ENCODE peak calls at places on chromosomes 2 and 18, in eight cellular contexts. V is PC-3; R is GM06990; E is esophagus squamous epithelium; K is osteocyte; Y is CD4-positive, alpha-beta T cell; B is pancreas; L is sigmoid colon. A is an unnamed sample.

GRCh38 chr18:46439037-46439436 is 218.0 kb downstream of the LOXHD1 start:
- DNase-seq in B (no peak), Y (no peak), L (no peak), E (no peak), V (no peak), K (peak), R (no peak), A (no peak)

GRCh38 chr2:225486226-225486625 is 86.7 kb downstream of the NYAP2 start:
- DNase-seq in E (no peak), V (no peak), L (no peak), B (no peak), Y (no peak), R (no peak), K (no peak), A (no peak)

GRCh38 chr2:10141736-10142639 is 19.4 kb downstream of the RRM2 start:
- DNase-seq in R (no peak), B (peak), L (peak), E (no peak), K (no peak), V (peak), Y (no peak), A (no peak)

GRCh38 chr18:13180614-13181375 is 37.8 kb upstream of the LDLRAD4 start:
- DNase-seq in B (no peak), R (no peak), E (no peak), L (no peak), K (no peak), Y (no peak), V (no peak), A (no peak)

GRCh38 chr2:145874466-145874865 is 1354.5 kb upstream of the ZEB2 start:
- DNase-seq in K (no peak), E (no peak), Y (no peak), V (peak), B (no peak), L (no peak), R (no peak), A (no peak)

GRCh38 chr2:230922951-230923717 is 1.9 kb downstream of the GPR55 start:
- DNase-seq in B (no peak), R (peak), Y (no peak), E (no peak), L (peak), K (no peak), V (no peak), A (no peak)

GRCh38 chr2:235301202-235302076 is 192.4 kb upstream of the AGAP1 start:
- DNase-seq in E (no peak), L (no peak), B (no peak), K (peak), R (no peak), V (no peak), Y (no peak), A (no peak)

GRCh38 chr2:219286436-219287115 is 7.4 kb downstream of the DNAJB2 start:
- DNase-seq in B (no peak), V (no peak), Y (no peak), R (no peak), L (peak), K (no peak), E (no peak), A (no peak)

GRCh38 chr2:228507870-228508269 is 326.4 kb upstream of the SPHKAP start:
- DNase-seq in L (no peak), R (no peak), B (no peak), K (no peak), E (no peak), V (no peak), Y (no peak), A (no peak)

GRCh38 chr2:66872926-66873714 is 438.2 kb downstream of the MEIS1 start:
- DNase-seq in R (no peak), Y (no peak), E (no peak), V (no peak), L (no peak), K (no peak), B (no peak), A (no peak)

GRCh38 chr18:67652296-67652695 is 135.8 kb upstream of the DSEL start:
- DNase-seq in B (no peak), L (no peak), K (no peak), R (no peak), E (no peak), V (no peak), Y (no peak), A (no peak)

GRCh38 chr2:168348076-168348475 is 100.7 kb upstream of the STK39 start:
- DNase-seq in L (no peak), K (no peak), R (no peak), V (peak), Y (no peak), B (no peak), E (no peak), A (no peak)

GRCh38 chr2:84878459-84878858 is 2.4 kb downstream of the TRABD2A start:
- DNase-seq in K (peak), B (no peak), Y (no peak), E (no peak), L (peak), V (no peak), R (no peak), A (no peak)

GRCh38 chr18:35500113-35500512 is 2.4 kb upstream of the INO80C start:
- DNase-seq in B (no peak), L (no peak), E (no peak), Y (no peak), R (no peak), V (no peak), K (no peak), A (no peak)

GRCh38 chr2:201807452-201807980 is 1.2 kb downstream of the CDK15 start:
- DNase-seq in V (no peak), Y (no peak), L (peak), B (peak), E (no peak), R (no peak), K (no peak), A (no peak)

GRCh38 chr2:175892046-175892445 is 110.0 kb downstream of the LNPK start:
- DNase-seq in Y (no peak), V (no peak), L (no peak), E (no peak), K (no peak), R (no peak), B (no peak), A (no peak)

GRCh38 chr2:157727693-157728092 is 99.0 kb upstream of the ACVR1C start:
- DNase-seq in Y (no peak), K (no peak), R (no peak), B (no peak), V (peak), L (no peak), E (no peak), A (no peak)

GRCh38 chr2:120108049-120108448 is 95.2 kb downstream of the EPB41L5 start:
- DNase-seq in Y (no peak), L (no peak), V (peak), K (no peak), B (peak), E (no peak), R (no peak), A (no peak)

GRCh38 chr2:164737612-164738081 is 104.0 kb downstream of the COBLL1 start:
- DNase-seq in E (no peak), L (peak), K (no peak), Y (no peak), V (peak), B (peak), R (peak), A (no peak)

GRCh38 chr2:183665976-183666375 is 541.7 kb downstream of the NUP35 start:
- DNase-seq in L (no peak), K (no peak), E (no peak), V (peak), R (no peak), B (no peak), Y (no peak), A (no peak)

GRCh38 chr18:79353238-79353637 is 42.5 kb upstream of the NFATC1 start:
- DNase-seq in V (peak), R (no peak), K (no peak), E (no peak), L (no peak), Y (no peak), B (no peak), A (no peak)

GRCh38 chr18:79203017-79203605 is 133.9 kb downstream of the ATP9B start:
- DNase-seq in E (no peak), Y (no peak), R (no peak), K (no peak), B (no peak), V (peak), L (no peak), A (no peak)

GRCh38 chr2:64313311-64313710 is 140.7 kb upstream of the LGALSL start:
- DNase-seq in K (no peak), Y (no peak), V (no peak), B (no peak), E (no peak), R (no peak), L (no peak), A (no peak)

GRCh38 chr2:10332402-10333246 is 29.9 kb downstream of the HPCAL1 start:
- DNase-seq in V (no peak), K (no peak), E (no peak), L (no peak), B (no peak), Y (no peak), R (no peak), A (no peak)

GRCh38 chr18:11320981-11321380 is 171.6 kb upstream of the PIEZO2 start:
- DNase-seq in R (no peak), L (no peak), K (no peak), B (no peak), V (peak), E (no peak), Y (no peak), A (no peak)

GRCh38 chr2:60794271-60794863 is 38.3 kb downstream of the PAPOLG start:
- DNase-seq in B (no peak), K (no peak), E (no peak), Y (no peak), V (peak), L (no peak), R (no peak), A (no peak)

GRCh38 chr2:101806123-101806522 is 108.6 kb downstream of the MAP4K4 start:
- DNase-seq in E (no peak), B (no peak), Y (no peak), L (no peak), K (no peak), V (peak), R (no peak), A (no peak)

GRCh38 chr2:84223191-84223590 is 235.9 kb downstream of the SUCLG1 start:
- DNase-seq in E (no peak), R (no peak), K (no peak), L (no peak), Y (no peak), V (peak), B (no peak), A (no peak)

GRCh38 chr18:45715212-45715780 is 8.7 kb upstream of the SLC14A1 start:
- DNase-seq in V (no peak), B (no peak), Y (no peak), L (no peak), K (no peak), E (no peak), R (no peak), A (no peak)

GRCh38 chr2:216664593-216665034 is 30.7 kb downstream of the IGFBP5 start:
- DNase-seq in V (peak), Y (no peak), E (no peak), R (no peak), L (no peak), K (no peak), B (no peak), A (no peak)

GRCh38 chr2:216665717-216666116 is 29.6 kb downstream of the IGFBP5 start:
- DNase-seq in K (no peak), E (no peak), B (peak), V (peak), Y (no peak), L (no peak), R (no peak), A (no peak)

GRCh38 chr2:216663846-216664245 is 30.6 kb downstream of the IGFBP2 start:
- DNase-seq in L (no peak), E (no peak), K (no peak), V (no peak), B (no peak), Y (no peak), R (no peak), A (no peak)

GRCh38 chr2:216666461-216667233 is 28.7 kb downstream of the IGFBP5 start:
- DNase-seq in K (no peak), Y (peak), E (no peak), B (peak), R (peak), L (no peak), V (peak), A (peak)

DNA sequence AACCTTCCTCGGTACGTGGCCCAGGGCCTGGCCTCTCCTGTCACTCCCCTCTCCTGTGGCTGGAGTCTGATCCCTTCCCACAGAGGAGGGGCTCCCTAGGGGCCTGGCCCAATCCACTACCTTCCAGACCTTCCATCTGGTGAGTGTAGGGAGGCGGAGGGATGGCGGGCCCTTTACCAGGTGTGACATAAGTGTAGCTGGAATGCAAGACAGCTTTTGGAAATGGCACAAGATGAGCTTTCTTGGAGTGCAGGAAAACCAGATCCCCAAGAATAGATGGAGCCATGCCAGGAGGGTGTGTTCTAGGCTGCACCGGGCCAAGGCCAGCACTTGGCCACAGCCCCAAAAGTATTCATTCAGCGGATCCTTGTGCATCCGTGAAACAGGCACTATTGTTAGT is 30.1 kb downstream of the IGFBP5 start:
- DNase-seq in L (no peak), K (no peak), E (peak), R (no peak), B (peak), Y (no peak), V (peak), A (no peak)
- TF ChIP-seq CTCF in L (no peak), K (no peak), E (no peak), R (no peak), B (no peak), Y (no peak), V (no peak), A (no peak)

GRCh38 chr18:51227660-51228059 is 30.2 kb upstream of the MEX3C start:
- DNase-seq in V (no peak), R (no peak), B (no peak), Y (no peak), K (no peak), L (no peak), E (no peak), A (no peak)
- TF ChIP-seq CTCF in V (no peak), R (no peak), B (no peak), Y (no peak), K (no peak), L (no peak), E (no peak), A (no peak)

DNA sequence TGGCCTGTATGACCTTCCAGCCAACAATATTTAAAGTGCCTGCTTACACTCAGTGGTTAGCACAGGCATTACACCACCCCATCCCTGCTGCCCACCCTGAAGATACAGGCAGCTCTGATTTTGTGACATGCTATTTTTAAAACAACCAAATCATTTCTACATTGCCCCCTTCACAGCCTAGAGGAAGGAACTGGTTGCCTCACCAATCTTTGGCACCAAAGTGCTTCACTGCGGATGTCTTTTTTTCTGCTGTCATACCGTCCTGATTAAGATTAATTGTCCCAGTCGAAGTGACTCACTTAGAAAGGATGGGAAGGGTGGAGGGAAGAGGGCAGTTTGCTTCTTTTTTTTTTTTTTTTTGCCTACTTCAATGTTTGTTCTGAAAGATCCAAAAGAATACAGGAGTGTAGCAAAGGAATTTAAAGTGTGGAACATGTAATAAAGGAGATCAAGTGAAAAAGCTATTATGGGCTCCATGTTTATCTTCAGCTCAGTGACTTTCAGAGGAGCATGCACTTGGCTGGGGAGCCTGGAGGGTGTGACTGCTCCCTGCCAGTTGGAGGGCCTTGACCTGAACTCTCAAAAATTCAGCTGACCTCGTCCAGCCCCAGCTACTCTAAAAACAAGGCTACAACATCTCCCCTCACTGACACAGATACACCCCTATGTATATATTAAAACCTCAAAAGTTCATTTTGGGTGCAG is 501.1 kb upstream of the TNP1 start:
- DNase-seq in R (no peak), B (no peak), K (no peak), V (peak), E (no peak), Y (no peak), L (peak), A (no peak)
- TF ChIP-seq CTCF in R (no peak), B (no peak), K (no peak), V (no peak), E (no peak), Y (no peak), L (no peak), A (peak)

GRCh38 chr2:128724994-128725393 is 406.3 kb upstream of the HS6ST1 start:
- DNase-seq in E (no peak), R (no peak), K (peak), L (no peak), B (no peak), Y (no peak), V (no peak), A (no peak)

GRCh38 chr2:128720440-128721022 is 401.9 kb upstream of the HS6ST1 start:
- DNase-seq in Y (no peak), E (no peak), V (peak), B (no peak), R (no peak), K (no peak), L (no peak), A (no peak)

GRCh38 chr2:128724547-128724946 is 405.9 kb upstream of the HS6ST1 start:
- DNase-seq in R (no peak), Y (no peak), K (peak), V (no peak), L (no peak), B (no peak), E (no peak), A (no peak)

GRCh38 chr2:128726221-128726620 is 407.6 kb upstream of the HS6ST1 start:
- DNase-seq in K (no peak), R (no peak), L (no peak), B (no peak), E (no peak), V (no peak), Y (no peak), A (no peak)

GRCh38 chr2:128722469-128722868 is 403.8 kb upstream of the HS6ST1 start:
- DNase-seq in L (no peak), E (no peak), R (no peak), B (no peak), K (no peak), Y (no peak), V (no peak), A (no peak)
- TF ChIP-seq CTCF in L (no peak), E (no peak), R (no peak), B (no peak), K (no peak), Y (no peak), V (no peak), A (no peak)

GRCh38 chr2:54279385-54279784 is 23.4 kb upstream of the TSPYL6 start:
- DNase-seq in R (no peak), E (no peak), L (no peak), V (peak), K (no peak), B (no peak), Y (no peak), A (no peak)
- TF ChIP-seq CTCF in R (no peak), E (no peak), L (no peak), V (peak), K (no peak), B (no peak), Y (no peak), A (peak)

DNA sequence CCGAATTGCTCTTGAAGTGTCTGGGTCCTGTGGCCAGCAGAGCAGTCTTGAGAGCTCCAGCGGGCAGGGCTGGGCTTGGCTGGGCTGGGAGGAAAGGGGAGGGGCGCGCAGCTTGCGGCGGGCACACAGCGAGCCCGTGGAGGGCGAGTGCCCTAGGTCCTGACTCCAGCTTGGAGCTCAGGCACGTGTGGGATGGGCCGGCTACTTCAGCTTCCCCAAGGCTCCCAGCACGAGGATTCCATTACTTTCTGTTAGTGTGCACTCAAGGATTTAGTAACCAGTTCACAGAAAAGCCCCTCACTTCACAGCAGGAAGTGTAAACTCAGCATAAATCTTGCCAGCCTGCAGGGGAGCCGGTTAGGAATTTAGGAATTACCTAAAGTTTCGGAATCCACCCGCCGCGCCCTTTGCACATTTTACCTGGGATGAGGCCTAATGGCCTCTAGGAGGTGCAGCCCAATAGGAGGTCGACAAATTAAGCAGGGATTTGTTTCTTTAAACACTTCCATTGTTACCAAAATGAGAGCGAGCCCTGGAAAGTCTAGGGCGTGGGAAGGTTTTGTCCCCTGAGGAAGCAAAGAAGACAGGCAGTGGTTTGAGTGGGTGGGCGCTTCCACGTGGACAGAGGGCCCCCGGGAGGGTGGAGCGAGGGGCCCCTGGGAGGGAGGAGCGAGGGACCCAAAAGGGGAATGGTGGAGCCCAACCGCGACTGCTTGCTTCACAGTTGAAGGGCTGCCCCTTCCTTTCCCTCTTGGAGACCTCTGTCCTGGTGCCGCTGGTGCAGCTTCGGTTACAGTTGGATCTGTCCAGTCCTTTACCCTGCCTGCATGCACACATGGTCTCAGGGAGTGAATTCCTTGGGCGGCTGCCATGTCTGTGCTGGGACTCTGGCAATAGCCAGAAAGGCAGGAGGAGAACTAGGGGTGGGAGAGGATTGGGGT is 93.3 kb downstream of the CTAGE1 start:
- DNase-seq in V (no peak), K (no peak), E (no peak), L (no peak), Y (no peak), R (no peak), B (no peak), A (no peak)
- TF ChIP-seq CTCF in V (peak), K (peak), E (no peak), L (peak), Y (no peak), R (no peak), B (no peak), A (peak)

GRCh38 chr18:75363446-75364225 is 63.9 kb downstream of the SMIM21 start:
- DNase-seq in B (peak), E (no peak), K (peak), R (no peak), L (no peak), V (no peak), Y (no peak), A (no peak)

GRCh38 chr18:75365230-75365629 is 62.3 kb downstream of the SMIM21 start:
- DNase-seq in E (no peak), L (no peak), Y (no peak), B (no peak), K (peak), R (no peak), V (no peak), A (no peak)

GRCh38 chr18:75364512-75364911 is 63.0 kb downstream of the SMIM21 start:
- DNase-seq in E (no peak), V (no peak), B (no peak), L (no peak), K (no peak), R (no peak), Y (no peak), A (no peak)

GRCh38 chr18:75369026-75369425 is 58.5 kb downstream of the SMIM21 start:
- DNase-seq in V (no peak), R (no peak), Y (no peak), E (no peak), L (no peak), B (no peak), K (no peak), A (no peak)

DNA sequence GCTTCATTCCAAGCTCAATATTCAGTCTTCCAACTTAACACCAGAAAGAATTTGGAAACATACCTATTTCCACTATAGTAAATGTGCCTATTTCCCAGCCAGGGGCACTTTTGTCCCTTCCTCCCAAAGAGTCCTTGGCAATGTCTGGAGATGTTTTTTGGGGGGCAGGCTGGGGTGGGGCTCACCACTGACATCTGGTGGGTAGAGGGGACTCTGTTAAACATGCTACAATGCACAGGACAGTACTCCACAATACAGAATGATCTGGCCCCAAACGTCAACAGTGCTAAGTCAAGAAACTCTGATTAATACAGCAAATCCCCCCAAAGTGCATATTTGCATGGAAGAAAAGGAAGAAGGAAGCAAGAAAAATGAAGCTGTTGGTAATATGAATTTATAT is 61.7 kb downstream of the SMIM21 start:
- DNase-seq in E (no peak), K (no peak), L (no peak), V (no peak), B (no peak), Y (no peak), R (no peak), A (no peak)
- TF ChIP-seq CTCF in E (no peak), K (no peak), L (no peak), V (no peak), B (no peak), Y (peak), R (peak), A (no peak)